ENCODE peak calls at places on chromosome 21, in four cellular contexts. One of them, this sample, is unnamed.

GRCh38 chr21:14263879-14264278 is 47.9 kb downstream of the RBM11 start:
- DNase-seq in H9: no peak
- DNase-seq in choroid plexus epithelial cell: no peak
- DNase-seq in type B pancreatic cell: no peak
- DNase-seq in this sample: no peak

GRCh38 chr21:23887709-23888303 is 1719.5 kb downstream of the MRPL39 start:
- DNase-seq in type B pancreatic cell: no peak
- DNase-seq in choroid plexus epithelial cell: no peak
- DNase-seq in H9: no peak
- DNase-seq in this sample: no peak

GRCh38 chr21:29287383-29287782 is 11.3 kb upstream of the BACH1 start:
- DNase-seq in choroid plexus epithelial cell: peak; percentile 86
- DNase-seq in H9: no peak
- DNase-seq in type B pancreatic cell: no peak
- DNase-seq in this sample: no peak

GRCh38 chr21:45487161-45487806 is 55.0 kb downstream of the SLC19A1 start:
- DNase-seq in H9: no peak
- DNase-seq in choroid plexus epithelial cell: no peak
- DNase-seq in type B pancreatic cell: no peak
- DNase-seq in this sample: no peak

GRCh38 chr21:46368533-46369285 is 44.8 kb downstream of the PCNT start:
- DNase-seq in choroid plexus epithelial cell: peak; percentile 21
- DNase-seq in H9: no peak
- DNase-seq in type B pancreatic cell: no peak
- DNase-seq in this sample: no peak

GRCh38 chr21:35032474-35033263 is 16.4 kb downstream of the RUNX1 start:
- DNase-seq in type B pancreatic cell: no peak
- DNase-seq in choroid plexus epithelial cell: no peak
- DNase-seq in H9: no peak
- DNase-seq in this sample: peak; percentile 49

GRCh38 chr21:15495965-15496364 is 233.8 kb upstream of the USP25 start:
- DNase-seq in choroid plexus epithelial cell: peak; percentile 30
- DNase-seq in type B pancreatic cell: no peak
- DNase-seq in H9: no peak
- DNase-seq in this sample: no peak

GRCh38 chr21:26715878-26716506 is 129.2 kb downstream of the ADAMTS1 start:
- DNase-seq in H9: peak; percentile 79
- DNase-seq in choroid plexus epithelial cell: peak; percentile 75
- DNase-seq in type B pancreatic cell: no peak
- DNase-seq in this sample: no peak

GRCh38 chr21:34808569-34809204 is 139.9 kb downstream of the CLIC6 start:
- DNase-seq in type B pancreatic cell: no peak
- DNase-seq in choroid plexus epithelial cell: peak; percentile 94
- DNase-seq in H9: no peak
- DNase-seq in this sample: peak; percentile 74

GRCh38 chr21:25911730-25912401 is 177.1 kb downstream of the GABPA start:
- DNase-seq in choroid plexus epithelial cell: no peak
- DNase-seq in type B pancreatic cell: no peak
- DNase-seq in H9: no peak
- DNase-seq in this sample: no peak

GRCh38 chr21:35716886-35717285 is 343.4 kb downstream of the SETD4 start:
- DNase-seq in choroid plexus epithelial cell: no peak
- DNase-seq in type B pancreatic cell: no peak
- DNase-seq in H9: no peak
- DNase-seq in this sample: no peak

GRCh38 chr21:35520302-35520701 is 471.2 kb upstream of the RUNX1 start:
- DNase-seq in choroid plexus epithelial cell: no peak
- DNase-seq in H9: no peak
- DNase-seq in type B pancreatic cell: no peak
- DNase-seq in this sample: no peak

GRCh38 chr21:45455321-45456013 is 50.5 kb downstream of the COL18A1 start:
- DNase-seq in choroid plexus epithelial cell: no peak
- DNase-seq in H9: no peak
- DNase-seq in type B pancreatic cell: no peak
- DNase-seq in this sample: no peak

GRCh38 chr21:28975401-28975800 is 17.3 kb downstream of the LTN1 start:
- DNase-seq in choroid plexus epithelial cell: peak; percentile 55
- DNase-seq in type B pancreatic cell: no peak
- DNase-seq in H9: no peak
- DNase-seq in this sample: no peak

GRCh38 chr21:25503981-25504380 is 103.3 kb downstream of the MRPL39 start:
- DNase-seq in H9: no peak
- DNase-seq in type B pancreatic cell: no peak
- DNase-seq in choroid plexus epithelial cell: no peak
- DNase-seq in this sample: no peak

GRCh38 chr21:33441489-33442477 is 38.0 kb downstream of the TMEM50B start:
- DNase-seq in H9: no peak
- DNase-seq in choroid plexus epithelial cell: peak; percentile 70
- DNase-seq in type B pancreatic cell: no peak
- DNase-seq in this sample: no peak

GRCh38 chr21:39712976-39713375 is 32.0 kb upstream of the IGSF5 start:
- DNase-seq in type B pancreatic cell: no peak
- DNase-seq in H9: peak; percentile 58
- DNase-seq in choroid plexus epithelial cell: no peak
- DNase-seq in this sample: no peak

GRCh38 chr21:45482899-45483821 is 59.1 kb downstream of the SLC19A1 start:
- DNase-seq in choroid plexus epithelial cell: no peak
- DNase-seq in type B pancreatic cell: no peak
- DNase-seq in H9: no peak
- DNase-seq in this sample: no peak

GRCh38 chr21:15549671-15550070 is 180.1 kb upstream of the USP25 start:
- DNase-seq in H9: peak; percentile 36
- DNase-seq in type B pancreatic cell: no peak
- DNase-seq in choroid plexus epithelial cell: peak; percentile 60
- DNase-seq in this sample: no peak

GRCh38 chr21:34826818-34827217 is 158.0 kb downstream of the CLIC6 start:
- DNase-seq in type B pancreatic cell: no peak
- DNase-seq in choroid plexus epithelial cell: no peak
- DNase-seq in H9: no peak
- DNase-seq in this sample: no peak

GRCh38 chr21:37210017-37210593 is 57.0 kb downstream of the VPS26C start:
- DNase-seq in type B pancreatic cell: peak; percentile 24
- DNase-seq in choroid plexus epithelial cell: no peak
- DNase-seq in H9: no peak
- DNase-seq in this sample: peak; percentile 37

GRCh38 chr21:34922487-34922886 is 126.6 kb downstream of the RUNX1 start:
- DNase-seq in choroid plexus epithelial cell: no peak
- DNase-seq in type B pancreatic cell: no peak
- DNase-seq in H9: no peak
- DNase-seq in this sample: no peak

GRCh38 chr21:26405735-26406361 is 167.2 kb downstream of the CYYR1 start:
- DNase-seq in choroid plexus epithelial cell: peak; percentile 87
- DNase-seq in H9: peak; percentile 36
- DNase-seq in type B pancreatic cell: no peak
- DNase-seq in this sample: peak; percentile 70

GRCh38 chr21:25895565-25896205 is 160.9 kb downstream of the GABPA start:
- DNase-seq in H9: no peak
- DNase-seq in type B pancreatic cell: no peak
- DNase-seq in choroid plexus epithelial cell: peak; percentile 55
- DNase-seq in this sample: no peak

GRCh38 chr21:45957986-45958610 is 23.5 kb upstream of the COL6A1 start:
- DNase-seq in H9: no peak
- DNase-seq in choroid plexus epithelial cell: peak; percentile 47
- DNase-seq in type B pancreatic cell: no peak
- DNase-seq in this sample: no peak

GRCh38 chr21:25552856-25553255 is 54.4 kb downstream of the MRPL39 start:
- DNase-seq in choroid plexus epithelial cell: no peak
- DNase-seq in H9: no peak
- DNase-seq in type B pancreatic cell: no peak
- DNase-seq in this sample: no peak

GRCh38 chr21:34156957-34157356 is 83.6 kb downstream of the MRPS6 start:
- DNase-seq in choroid plexus epithelial cell: no peak
- DNase-seq in type B pancreatic cell: no peak
- DNase-seq in H9: no peak
- DNase-seq in this sample: no peak

GRCh38 chr21:18517905-18518566 is 114.5 kb upstream of the TMPRSS15 start:
- DNase-seq in H9: no peak
- DNase-seq in choroid plexus epithelial cell: no peak
- DNase-seq in type B pancreatic cell: no peak
- DNase-seq in this sample: no peak

GRCh38 chr21:46620846-46621245 is 14.6 kb upstream of the PRMT2 start:
- DNase-seq in H9: no peak
- DNase-seq in type B pancreatic cell: no peak
- DNase-seq in choroid plexus epithelial cell: no peak
- DNase-seq in this sample: no peak

GRCh38 chr21:25578070-25578961 is 29.0 kb downstream of the MRPL39 start:
- DNase-seq in type B pancreatic cell: no peak
- DNase-seq in choroid plexus epithelial cell: no peak
- DNase-seq in H9: no peak
- DNase-seq in this sample: no peak

GRCh38 chr21:36835383-36835795 is 131.1 kb downstream of the HLCS start:
- DNase-seq in type B pancreatic cell: no peak
- DNase-seq in H9: no peak
- DNase-seq in choroid plexus epithelial cell: no peak
- DNase-seq in this sample: no peak

GRCh38 chr21:26170471-26171309 is at the start of gene APP:
- DNase-seq in H9: peak; percentile 79
- DNase-seq in type B pancreatic cell: peak; percentile 93
- DNase-seq in choroid plexus epithelial cell: peak; percentile 81
- DNase-seq in this sample: no peak

GRCh38 chr21:36754241-36754881 is 55.4 kb downstream of the SIM2 start:
- DNase-seq in H9: no peak
- DNase-seq in type B pancreatic cell: no peak
- DNase-seq in choroid plexus epithelial cell: peak; percentile 90
- DNase-seq in this sample: no peak

GRCh38 chr21:20259035-20259867 is 739.0 kb upstream of the NCAM2 start:
- DNase-seq in choroid plexus epithelial cell: no peak
- DNase-seq in type B pancreatic cell: no peak
- DNase-seq in H9: no peak
- DNase-seq in this sample: no peak

GRCh38 chr21:33760641-33761103 is 118.4 kb downstream of the ITSN1 start:
- DNase-seq in choroid plexus epithelial cell: peak; percentile 88
- DNase-seq in H9: no peak
- DNase-seq in type B pancreatic cell: no peak
- DNase-seq in this sample: no peak

GRCh38 chr21:42975886-42976608 is 1.7 kb downstream of the PKNOX1 start:
- DNase-seq in H9: no peak
- DNase-seq in choroid plexus epithelial cell: no peak
- DNase-seq in type B pancreatic cell: no peak
- DNase-seq in this sample: no peak

DNA sequence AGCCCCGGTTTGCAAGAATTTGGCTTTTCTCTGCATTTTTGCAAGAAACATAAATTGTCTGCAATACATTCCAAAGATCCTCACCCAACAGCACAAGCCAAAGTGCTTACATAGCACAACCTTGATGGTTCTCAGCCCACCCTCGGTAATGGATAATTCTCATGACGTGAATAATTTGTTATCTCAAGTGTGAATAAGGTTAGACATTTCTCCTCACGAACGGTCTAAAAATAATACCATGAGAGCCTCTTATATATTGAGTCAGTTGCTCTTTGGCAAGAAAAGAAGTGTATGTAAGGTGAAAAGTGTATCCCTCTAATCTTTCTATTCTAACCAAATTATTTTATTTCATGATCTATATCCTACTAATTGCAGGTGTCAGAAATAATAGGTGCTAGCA is 33.3 kb downstream of the KRTAP19-8 start:
- DNase-seq in H9: no peak
- DNase-seq in type B pancreatic cell: no peak
- DNase-seq in choroid plexus epithelial cell: no peak
- DNase-seq in this sample: no peak
- TF ChIP-seq CTCF in H9: no peak
- TF ChIP-seq CTCF in type B pancreatic cell: no peak
- TF ChIP-seq CTCF in choroid plexus epithelial cell: no peak
- TF ChIP-seq CTCF in this sample: no peak

GRCh38 chr21:44304846-44305245 is 5.0 kb downstream of the PFKL start:
- DNase-seq in type B pancreatic cell: no peak
- DNase-seq in H9: peak; percentile 59
- DNase-seq in choroid plexus epithelial cell: peak; percentile 60
- DNase-seq in this sample: no peak
- TF ChIP-seq CTCF in type B pancreatic cell: peak; percentile 78
- TF ChIP-seq CTCF in H9: peak; percentile 64
- TF ChIP-seq CTCF in choroid plexus epithelial cell: peak; percentile 83
- TF ChIP-seq CTCF in this sample: peak; percentile 50

DNA sequence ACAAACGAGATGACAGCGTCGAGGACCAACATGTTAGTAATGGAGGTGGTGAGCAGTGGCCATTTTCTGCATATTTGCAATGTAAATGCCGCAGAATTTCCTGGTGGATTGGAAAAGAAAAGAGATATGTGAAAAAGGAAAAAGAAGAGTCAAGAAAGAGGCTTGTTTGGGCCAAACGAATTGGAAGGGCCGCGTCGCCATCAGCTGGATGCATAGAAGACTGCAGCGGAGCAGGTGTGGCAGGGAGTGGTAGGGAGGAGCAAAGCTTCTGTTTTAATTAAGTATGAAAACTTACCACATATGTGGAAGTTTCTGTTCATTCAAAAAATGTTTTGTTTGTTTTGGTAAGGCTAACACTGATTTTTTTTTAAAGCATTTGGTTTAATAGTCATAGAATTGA is 690.7 kb downstream of the NCAM2 start:
- DNase-seq in H9: peak; percentile 58
- DNase-seq in choroid plexus epithelial cell: peak; percentile 76
- DNase-seq in type B pancreatic cell: no peak
- DNase-seq in this sample: no peak
- TF ChIP-seq CTCF in H9: peak; percentile 74
- TF ChIP-seq CTCF in choroid plexus epithelial cell: peak; percentile 90
- TF ChIP-seq CTCF in type B pancreatic cell: peak; percentile 62
- TF ChIP-seq CTCF in this sample: no peak

GRCh38 chr21:27805696-27806095 is 838.8 kb upstream of the ADAMTS5 start:
- DNase-seq in H9: no peak
- DNase-seq in choroid plexus epithelial cell: no peak
- DNase-seq in type B pancreatic cell: no peak
- DNase-seq in this sample: no peak

GRCh38 chr21:27803571-27803970 is 836.7 kb upstream of the ADAMTS5 start:
- DNase-seq in type B pancreatic cell: no peak
- DNase-seq in choroid plexus epithelial cell: no peak
- DNase-seq in H9: no peak
- DNase-seq in this sample: no peak

GRCh38 chr21:27804515-27804914 is 837.6 kb upstream of the ADAMTS5 start:
- DNase-seq in H9: no peak
- DNase-seq in type B pancreatic cell: no peak
- DNase-seq in choroid plexus epithelial cell: no peak
- DNase-seq in this sample: no peak

GRCh38 chr21:27799861-27800260 is 833.0 kb upstream of the ADAMTS5 start:
- DNase-seq in type B pancreatic cell: no peak
- DNase-seq in choroid plexus epithelial cell: no peak
- DNase-seq in H9: no peak
- DNase-seq in this sample: no peak

DNA sequence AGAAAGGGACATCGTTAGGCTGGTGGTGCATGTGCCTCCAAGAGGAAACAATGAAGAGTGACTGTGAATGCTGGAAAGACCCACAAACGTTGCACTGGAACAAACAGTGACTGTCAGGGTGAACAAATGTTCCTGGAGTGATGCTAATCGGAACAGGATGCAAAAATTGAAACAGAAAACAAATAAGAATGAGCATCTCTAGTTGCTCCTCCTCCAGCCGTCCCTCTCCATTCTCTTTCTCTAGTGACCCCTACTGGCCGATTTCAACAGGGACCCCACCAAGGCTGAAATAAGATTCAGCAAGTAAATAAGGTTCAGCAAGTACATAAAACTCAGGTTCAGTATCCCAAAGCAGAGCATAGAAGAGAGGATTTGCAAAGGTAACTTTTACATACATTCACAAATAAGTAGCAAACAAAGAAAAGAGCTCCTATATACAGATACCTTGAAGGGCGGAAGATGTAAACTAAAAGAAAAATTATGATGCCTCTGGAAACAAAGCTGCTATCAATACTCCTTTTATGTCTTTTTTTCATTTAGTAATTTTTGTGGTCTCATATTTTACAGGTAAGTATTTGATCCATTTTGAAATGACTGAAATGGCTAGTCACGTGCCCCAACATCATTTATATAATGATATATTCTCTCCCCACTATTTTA is 836.1 kb upstream of the ADAMTS5 start:
- DNase-seq in H9: peak; percentile 57
- DNase-seq in type B pancreatic cell: no peak
- DNase-seq in choroid plexus epithelial cell: peak; percentile 80
- DNase-seq in this sample: no peak
- TF ChIP-seq CTCF in H9: peak; percentile 85
- TF ChIP-seq CTCF in type B pancreatic cell: peak; percentile 72
- TF ChIP-seq CTCF in choroid plexus epithelial cell: peak; percentile 90
- TF ChIP-seq CTCF in this sample: peak; percentile 20

This sample was measured in vagina.